ENCODE peak calls at places on chromosomes 12 and 14, in ten cellular contexts. F is AG09319, N is lower leg skin, Z is heart right ventricle, U is lower lobe of right lung, B is bronchial epithelial cell, G is suprapubic skin, I is HCT116, A is endothelial cell, P is foreskin fibroblast. L is an unnamed sample.

GRCh38 chr12:116662612-116663144 is 75.2 kb downstream of the SPRING1 start:
- DNase-seq in F (no peak), N (no peak), Z (peak; percentile 21), U (no peak), B (no peak), G (no peak), I (no peak), A (peak; percentile 8), P (peak; percentile 59), L (no peak)

GRCh38 chr12:122182887-122183587 is at the start of gene LRRC43:
- DNase-seq in F (no peak), N (no peak), Z (peak; percentile 34), U (peak; percentile 67), B (peak; percentile 10), G (no peak), I (no peak), A (peak; percentile 59), P (peak; percentile 23), L (peak; percentile 66)

GRCh38 chr12:56461235-56462159 is 6.9 kb upstream of the SPRYD4 start:
- DNase-seq in F (no peak), N (no peak), Z (no peak), U (no peak), B (peak; percentile 54), G (no peak), I (no peak), A (no peak), P (peak; percentile 45), L (no peak)

GRCh38 chr14:60736494-60736893 is 1.9 kb downstream of the MNAT1 start:
- DNase-seq in F (no peak), N (no peak), Z (no peak), U (no peak), B (peak; percentile 79), G (no peak), I (no peak), A (no peak), P (peak; percentile 61), L (no peak)

GRCh38 chr12:54759751-54760150 is 94.6 kb upstream of the MUCL1 start:
- DNase-seq in F (no peak), N (no peak), Z (no peak), U (no peak), B (peak; percentile 51), G (no peak), I (peak; percentile 42), A (peak; percentile 34), P (peak; percentile 4), L (no peak)

GRCh38 chr12:128388461-128388921 is 121.5 kb downstream of the TMEM132C start:
- DNase-seq in F (no peak), N (peak; percentile 85), Z (no peak), U (no peak), B (no peak), G (no peak), I (no peak), A (no peak), P (no peak), L (no peak)

GRCh38 chr14:33081259-33081658 is 142.6 kb downstream of the NPAS3 start:
- DNase-seq in F (no peak), N (no peak), Z (no peak), U (no peak), B (peak; percentile 8), G (no peak), I (no peak), A (no peak), P (no peak), L (no peak)

GRCh38 chr14:51511265-51511664 is 140.4 kb upstream of the FRMD6 start:
- DNase-seq in F (no peak), N (no peak), Z (no peak), U (no peak), B (no peak), G (no peak), I (no peak), A (no peak), P (no peak), L (no peak)

GRCh38 chr12:130041983-130042812 is 120.1 kb upstream of the FZD10 start:
- DNase-seq in F (no peak), N (peak; percentile 89), Z (peak; percentile 37), U (peak; percentile 64), B (no peak), G (peak; percentile 74), I (no peak), A (no peak), P (no peak), L (peak; percentile 87)

GRCh38 chr14:95361373-95362179 is 41.9 kb upstream of the CLMN start:
- DNase-seq in F (no peak), N (peak; percentile 87), Z (peak; percentile 49), U (peak; percentile 61), B (peak; percentile 25), G (no peak), I (peak; percentile 24), A (peak; percentile 38), P (no peak), L (no peak)

GRCh38 chr14:20343092-20343854 is at the start of gene PARP2:
- DNase-seq in F (peak; percentile 99), N (peak; percentile 99), Z (peak; percentile 96), U (peak; percentile 98), B (peak; percentile 98), G (peak; percentile 98), I (peak; percentile 99), A (peak; percentile 99), P (peak; percentile 100), L (peak; percentile 98)

GRCh38 chr14:20345366-20345765 is 1.9 kb downstream of the PARP2 start:
- DNase-seq in F (no peak), N (no peak), Z (no peak), U (no peak), B (no peak), G (no peak), I (no peak), A (no peak), P (no peak), L (no peak)

GRCh38 chr14:20346713-20347112 is 3.3 kb downstream of the PARP2 start:
- DNase-seq in F (no peak), N (no peak), Z (no peak), U (no peak), B (no peak), G (no peak), I (no peak), A (no peak), P (no peak), L (no peak)

GRCh38 chr14:20347747-20348146 is 4.3 kb downstream of the PARP2 start:
- DNase-seq in F (no peak), N (no peak), Z (no peak), U (no peak), B (no peak), G (no peak), I (no peak), A (no peak), P (no peak), L (no peak)

GRCh38 chr14:20343855-20344205 is 395 bp downstream of the PARP2 start:
- DNase-seq in F (no peak), N (no peak), Z (no peak), U (no peak), B (peak; percentile 52), G (no peak), I (no peak), A (no peak), P (no peak), L (no peak)
- TF ChIP-seq CTCF in F (no peak), N (no peak), Z (no peak), U (no peak), B (no peak), G (no peak), I (no peak), A (no peak), P (no peak), L (no peak)

DNA sequence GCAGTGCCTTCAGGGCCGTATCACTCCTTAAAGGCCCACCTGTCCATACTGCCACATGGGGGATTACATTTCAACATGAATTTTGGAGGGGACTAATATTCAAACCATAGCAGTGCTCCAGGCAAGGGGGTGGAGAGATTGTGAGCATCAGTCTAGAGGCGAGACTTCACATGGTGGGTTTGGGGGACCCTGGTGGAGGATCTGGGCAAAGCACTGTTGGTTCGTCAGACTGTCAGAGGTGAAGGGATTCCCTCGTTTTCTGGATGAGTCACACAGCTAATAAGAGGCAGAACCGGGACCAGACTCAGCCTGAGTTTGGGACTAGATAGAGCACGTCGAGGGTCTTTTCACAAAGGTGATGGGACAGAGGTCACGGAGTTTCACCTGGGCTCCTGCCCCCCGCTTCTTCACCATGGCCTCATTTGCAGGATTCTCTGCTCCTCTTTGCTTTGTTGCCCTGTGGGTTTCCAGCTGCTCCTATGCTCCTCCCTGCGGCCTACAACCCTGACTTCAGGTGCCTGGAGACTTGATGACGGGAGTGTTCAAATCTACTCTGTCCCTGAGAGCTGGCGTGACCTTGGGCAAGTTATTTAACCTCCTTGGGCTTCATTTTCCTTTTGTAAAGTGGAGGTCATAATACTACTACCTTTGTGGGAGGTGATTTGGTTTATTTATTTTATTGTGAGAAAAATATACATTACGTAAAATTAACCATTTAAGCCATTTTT is 41.5 kb downstream of the TEAD4 start:
- DNase-seq in F (no peak), N (no peak), Z (no peak), U (no peak), B (no peak), G (no peak), I (no peak), A (no peak), P (no peak), L (no peak)
- TF ChIP-seq CTCF in F (no peak), N (no peak), Z (no peak), U (no peak), B (peak; percentile 11), G (no peak), I (peak; percentile 25), A (no peak), P (no peak), L (no peak)

GRCh38 chr12:65074932-65075331 is 46.2 kb downstream of the WIF1 start:
- DNase-seq in F (no peak), N (no peak), Z (no peak), U (no peak), B (peak; percentile 5), G (no peak), I (peak; percentile 27), A (no peak), P (no peak), L (no peak)
- TF ChIP-seq CTCF in F (no peak), N (no peak), Z (no peak), U (no peak), B (peak; percentile 29), G (no peak), I (peak; percentile 56), A (no peak), P (no peak), L (no peak)

GRCh38 chr12:87661770-87662402 is 367.3 kb downstream of the C12orf50 start:
- DNase-seq in F (no peak), N (no peak), Z (no peak), U (no peak), B (peak; percentile 15), G (no peak), I (no peak), A (no peak), P (no peak), L (no peak)

GRCh38 chr12:87670448-87670847 is 358.8 kb downstream of the C12orf50 start:
- DNase-seq in F (no peak), N (no peak), Z (no peak), U (no peak), B (no peak), G (no peak), I (no peak), A (no peak), P (no peak), L (no peak)

GRCh38 chr12:87671757-87672156 is 357.4 kb downstream of the C12orf50 start:
- DNase-seq in F (no peak), N (no peak), Z (no peak), U (no peak), B (no peak), G (no peak), I (no peak), A (no peak), P (no peak), L (no peak)

DNA sequence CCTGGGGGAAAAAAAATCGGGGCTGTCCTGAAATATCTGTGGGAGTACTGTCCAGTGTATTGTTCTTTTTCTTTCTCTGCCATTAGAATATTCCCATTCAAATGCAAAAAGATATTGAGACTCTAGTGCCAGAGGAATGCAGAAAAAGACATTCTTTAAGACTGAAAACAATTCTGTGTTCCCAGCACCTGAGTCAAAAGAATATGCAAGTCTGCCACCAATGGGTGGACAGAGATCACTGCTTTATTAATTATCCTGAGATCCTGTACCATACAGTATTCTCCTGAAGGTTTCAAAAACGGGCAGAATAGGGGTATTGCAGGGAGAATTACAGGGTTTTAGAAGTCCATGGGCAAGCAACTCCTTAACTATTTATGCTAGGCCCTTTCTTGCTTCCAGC is 361.8 kb downstream of the C12orf50 start:
- DNase-seq in F (peak; percentile 1), N (no peak), Z (no peak), U (no peak), B (peak; percentile 44), G (no peak), I (no peak), A (no peak), P (no peak), L (no peak)
- TF ChIP-seq CTCF in F (no peak), N (no peak), Z (no peak), U (no peak), B (peak; percentile 38), G (no peak), I (peak; percentile 34), A (no peak), P (no peak), L (no peak)

L was measured in mesothelial cell of epicardium.